ENCODE peak calls at places on chromosome 15, in seven cellular contexts. R is uterus, Q is heart right ventricle, D is HFF-Myc, G is cardiac fibroblast, T is IMR-90, V is H7. C is an unnamed sample.

GRCh38 chr15:66601521-66601920 is 35.7 kb upstream of the LCTL start:
- DNase-seq in R (no peak), Q (no peak), D (no peak), G (no peak), T (no peak), V (no peak), C (no peak)

GRCh38 chr15:85047271-85047948 is 65.8 kb downstream of the PDE8A start:
- DNase-seq in R (peak), Q (no peak), D (peak), G (peak), T (peak), V (no peak), C (no peak)

GRCh38 chr15:55319537-55320325 is 709 bp downstream of the PIGB start:
- DNase-seq in R (no peak), Q (no peak), D (no peak), G (peak), T (peak), V (no peak), C (no peak)

GRCh38 chr15:68894208-68894607 is 36.1 kb upstream of the SPESP1 start:
- DNase-seq in R (no peak), Q (no peak), D (no peak), G (no peak), T (no peak), V (no peak), C (no peak)

GRCh38 chr15:100596792-100597191 is 5.2 kb downstream of the LINS1 start:
- DNase-seq in R (no peak), Q (no peak), D (no peak), G (peak), T (no peak), V (no peak), C (no peak)

GRCh38 chr15:40790723-40791122 is 16.2 kb upstream of the ZFYVE19 start:
- DNase-seq in R (no peak), Q (no peak), D (no peak), G (peak), T (no peak), V (no peak), C (no peak)

GRCh38 chr15:75215107-75216004 is 13.7 kb downstream of the C15orf39 start:
- DNase-seq in R (no peak), Q (no peak), D (no peak), G (no peak), T (no peak), V (no peak), C (no peak)

GRCh38 chr15:97652700-97653167 is 307.8 kb upstream of the ARRDC4 start:
- DNase-seq in R (no peak), Q (peak), D (no peak), G (no peak), T (no peak), V (peak), C (no peak)

GRCh38 chr15:47514251-47514652 is 203.1 kb upstream of the SEMA6D start:
- DNase-seq in R (no peak), Q (no peak), D (no peak), G (peak), T (peak), V (no peak), C (no peak)

GRCh38 chr15:60325905-60326304 is 71.9 kb downstream of the ANXA2 start:
- DNase-seq in R (no peak), Q (no peak), D (no peak), G (no peak), T (no peak), V (no peak), C (no peak)

GRCh38 chr15:89142423-89142822 is 54.2 kb downstream of the ABHD2 start:
- DNase-seq in R (no peak), Q (no peak), D (no peak), G (no peak), T (no peak), V (no peak), C (no peak)

GRCh38 chr15:28021281-28022039 is 77.7 kb downstream of the OCA2 start:
- DNase-seq in R (no peak), Q (no peak), D (peak), G (peak), T (peak), V (peak), C (no peak)

GRCh38 chr15:95025924-95026728 is 794.8 kb downstream of the MCTP2 start:
- DNase-seq in R (peak), Q (peak), D (peak), G (peak), T (peak), V (peak), C (no peak)

GRCh38 chr15:36951747-36952247 is 148.6 kb downstream of the MEIS2 start:
- DNase-seq in R (no peak), Q (no peak), D (peak), G (peak), T (peak), V (no peak), C (no peak)

GRCh38 chr15:87961851-87962816 is 294.4 kb downstream of the NTRK3 start:
- DNase-seq in R (no peak), Q (no peak), D (no peak), G (no peak), T (no peak), V (no peak), C (no peak)

GRCh38 chr15:88077249-88077810 is 179.2 kb downstream of the NTRK3 start:
- DNase-seq in R (no peak), Q (no peak), D (no peak), G (no peak), T (no peak), V (no peak), C (no peak)

GRCh38 chr15:80695099-80695910 is at the start of gene ABHD17C:
- DNase-seq in R (peak), Q (peak), D (no peak), G (peak), T (peak), V (peak), C (no peak)

GRCh38 chr15:90599639-90600038 is 69.9 kb downstream of the CRTC3 start:
- DNase-seq in R (no peak), Q (no peak), D (no peak), G (no peak), T (no peak), V (no peak), C (no peak)

GRCh38 chr15:53116169-53116568 is 326.0 kb upstream of the ONECUT1 start:
- DNase-seq in R (no peak), Q (no peak), D (no peak), G (no peak), T (no peak), V (no peak), C (no peak)

GRCh38 chr15:53115563-53115962 is 325.4 kb upstream of the ONECUT1 start:
- DNase-seq in R (no peak), Q (no peak), D (no peak), G (no peak), T (no peak), V (no peak), C (no peak)

GRCh38 chr15:53114960-53115359 is 324.8 kb upstream of the ONECUT1 start:
- DNase-seq in R (no peak), Q (no peak), D (no peak), G (no peak), T (no peak), V (no peak), C (no peak)

DNA sequence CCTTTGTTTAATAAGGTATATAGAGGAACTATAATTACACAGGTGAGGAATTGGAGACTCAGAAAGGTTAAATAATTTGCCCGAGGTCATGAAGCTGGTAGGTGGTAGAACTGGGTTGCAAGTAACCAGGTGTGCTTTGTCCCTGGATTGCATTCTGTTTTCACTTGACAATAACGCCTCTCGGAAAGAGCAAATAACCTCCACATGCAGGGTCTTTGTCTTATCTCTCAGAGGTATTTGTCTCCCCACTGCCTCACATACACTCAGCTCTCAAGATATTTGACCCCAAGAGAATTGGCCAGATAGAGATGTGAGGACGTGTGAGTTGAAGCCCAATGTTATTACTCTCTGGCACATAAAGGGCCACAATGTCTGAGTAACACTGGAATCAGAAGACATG is 320.9 kb upstream of the ONECUT1 start:
- DNase-seq in R (no peak), Q (no peak), D (no peak), G (no peak), T (no peak), V (peak), C (no peak)
- H3K4me3 ChIP-seq in R (no peak), Q (no peak), D (no peak), G (no peak), T (no peak), V (no peak), C (no peak)

GRCh38 chr15:70474367-70474681 is 289.0 kb downstream of the UACA start:
- DNase-seq in R (peak), Q (no peak), D (no peak), G (no peak), T (no peak), V (no peak), C (no peak)
- H3K4me3 ChIP-seq in R (no peak), Q (peak), D (no peak), G (no peak), T (no peak), V (no peak), C (no peak)

GRCh38 chr15:92391640-92392039 is 2.0 kb upstream of the ST8SIA2 start:
- DNase-seq in R (no peak), Q (no peak), D (no peak), G (peak), T (peak), V (peak), C (peak)

GRCh38 chr15:92393994-92394326 is 279 bp downstream of the ST8SIA2 start:
- DNase-seq in R (no peak), Q (no peak), D (no peak), G (peak), T (no peak), V (peak), C (no peak)

GRCh38 chr15:92393287-92393993 is at the start of gene ST8SIA2:
- DNase-seq in R (no peak), Q (peak), D (no peak), G (no peak), T (no peak), V (peak), C (no peak)

GRCh38 chr15:92392966-92393286 is 755 bp upstream of the ST8SIA2 start:
- DNase-seq in R (no peak), Q (no peak), D (no peak), G (no peak), T (no peak), V (no peak), C (no peak)

DNA sequence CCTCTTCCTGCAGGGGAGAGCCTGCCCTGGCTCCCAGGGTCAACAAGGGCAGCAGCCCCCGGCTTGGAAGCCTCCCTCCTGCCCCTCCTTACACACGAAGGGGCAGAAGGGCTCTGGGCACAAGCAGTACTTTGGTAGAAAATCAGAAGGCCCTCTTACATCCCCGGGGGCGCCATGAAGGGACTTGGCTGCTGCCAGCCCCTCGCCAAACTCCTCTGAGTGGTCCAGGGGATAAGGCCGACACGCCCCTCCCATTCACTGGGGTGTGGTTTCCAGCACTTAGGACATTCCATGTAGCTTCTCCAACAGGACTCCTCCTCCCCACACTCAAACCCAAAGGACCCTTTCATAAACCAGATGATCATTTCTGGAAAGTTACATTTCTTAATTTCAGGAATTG is 1.2 kb upstream of the ST8SIA2 start:
- DNase-seq in R (no peak), Q (no peak), D (no peak), G (no peak), T (no peak), V (peak), C (no peak)
- H3K4me3 ChIP-seq in R (no peak), Q (no peak), D (no peak), G (no peak), T (no peak), V (peak), C (no peak)

GRCh38 chr15:98855067-98855814 is 152.4 kb downstream of the PGPEP1L start:
- DNase-seq in R (no peak), Q (no peak), D (no peak), G (no peak), T (no peak), V (no peak), C (no peak)

GRCh38 chr15:98853593-98854420 is 153.8 kb downstream of the PGPEP1L start:
- DNase-seq in R (peak), Q (no peak), D (no peak), G (peak), T (no peak), V (peak), C (no peak)

GRCh38 chr15:98856540-98856907 is 151.1 kb downstream of the PGPEP1L start:
- DNase-seq in R (no peak), Q (no peak), D (no peak), G (peak), T (peak), V (no peak), C (no peak)

GRCh38 chr15:98854496-98854895 is 153.1 kb downstream of the PGPEP1L start:
- DNase-seq in R (no peak), Q (no peak), D (no peak), G (no peak), T (no peak), V (no peak), C (no peak)

GRCh38 chr15:98855815-98856539 is 151.6 kb downstream of the PGPEP1L start:
- DNase-seq in R (no peak), Q (no peak), D (no peak), G (no peak), T (no peak), V (no peak), C (no peak)
- H3K4me3 ChIP-seq in R (no peak), Q (no peak), D (no peak), G (no peak), T (no peak), V (no peak), C (no peak)

GRCh38 chr15:92159906-92160841 is 233.5 kb upstream of the ST8SIA2 start:
- DNase-seq in R (no peak), Q (no peak), D (no peak), G (no peak), T (no peak), V (peak), C (no peak)

GRCh38 chr15:92162657-92163056 is 231.0 kb upstream of the ST8SIA2 start:
- DNase-seq in R (no peak), Q (no peak), D (no peak), G (no peak), T (no peak), V (no peak), C (no peak)

GRCh38 chr15:92159481-92159880 is 234.2 kb upstream of the ST8SIA2 start:
- DNase-seq in R (no peak), Q (no peak), D (no peak), G (no peak), T (no peak), V (no peak), C (no peak)

GRCh38 chr15:92163641-92164040 is 230.0 kb upstream of the ST8SIA2 start:
- DNase-seq in R (no peak), Q (no peak), D (no peak), G (no peak), T (no peak), V (peak), C (no peak)

GRCh38 chr15:92161039-92161670 is 232.5 kb upstream of the ST8SIA2 start:
- DNase-seq in R (no peak), Q (no peak), D (no peak), G (no peak), T (no peak), V (no peak), C (no peak)
- H3K4me3 ChIP-seq in R (no peak), Q (no peak), D (no peak), G (no peak), T (no peak), V (no peak), C (no peak)

GRCh38 chr15:45375836-45376235 is 2.5 kb downstream of the GATM start:
- DNase-seq in R (no peak), Q (no peak), D (no peak), G (no peak), T (no peak), V (no peak), C (no peak)

GRCh38 chr15:45371546-45371945 is 6.8 kb downstream of the GATM start:
- DNase-seq in R (no peak), Q (no peak), D (no peak), G (no peak), T (no peak), V (no peak), C (no peak)

GRCh38 chr15:45373961-45374360 is 4.4 kb downstream of the GATM start:
- DNase-seq in R (no peak), Q (no peak), D (no peak), G (no peak), T (no peak), V (no peak), C (no peak)

GRCh38 chr15:45376300-45376928 is 1.9 kb downstream of the GATM start:
- DNase-seq in R (no peak), Q (no peak), D (no peak), G (no peak), T (no peak), V (no peak), C (no peak)

DNA sequence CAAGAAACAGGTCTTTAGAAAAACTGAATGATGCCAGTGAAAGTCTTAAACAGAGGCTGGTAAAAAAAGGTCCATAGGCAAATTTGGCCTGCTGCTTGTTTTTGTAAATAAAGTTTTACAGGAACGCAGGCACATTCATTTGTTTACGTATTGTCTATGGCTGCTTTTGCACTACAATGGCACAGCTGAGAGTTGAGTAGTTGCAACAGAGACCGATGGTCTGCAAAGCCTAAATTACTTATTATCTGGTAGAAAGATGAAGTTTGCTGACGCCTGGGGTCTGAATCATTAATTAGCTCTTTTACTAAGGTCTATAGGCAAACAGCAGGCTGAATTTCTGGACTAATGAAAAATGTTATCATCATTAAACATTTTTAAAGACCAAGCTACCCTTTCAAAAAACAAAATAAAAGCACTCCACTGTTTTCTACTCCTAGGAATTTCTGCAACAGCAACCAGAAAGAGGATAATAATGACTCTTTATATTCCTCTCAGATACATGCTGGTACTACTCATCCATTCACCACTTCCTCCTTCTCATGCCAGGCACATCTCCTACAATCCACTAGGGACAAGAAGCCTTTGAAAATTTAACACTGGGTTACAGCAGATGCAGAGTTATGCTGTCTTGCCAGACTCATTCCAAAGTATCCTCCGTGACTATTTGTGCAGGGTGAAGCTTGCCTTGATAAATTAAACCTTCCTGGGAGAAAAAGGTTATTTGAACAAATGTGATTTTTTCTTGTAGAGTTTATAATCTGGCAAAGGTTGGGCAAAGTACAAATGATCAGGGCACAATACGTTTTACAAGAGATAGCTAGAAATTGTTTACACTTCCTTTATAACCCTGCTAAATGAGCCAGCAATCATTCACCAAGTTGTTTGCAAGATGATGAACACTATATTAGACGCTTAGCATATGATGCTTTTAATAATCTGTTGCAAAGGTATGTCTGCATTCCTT is 6.0 kb downstream of the GATM start:
- DNase-seq in R (no peak), Q (no peak), D (no peak), G (no peak), T (no peak), V (peak), C (no peak)
- H3K4me3 ChIP-seq in R (no peak), Q (no peak), D (no peak), G (no peak), T (no peak), V (no peak), C (no peak)

GRCh38 chr15:23564798-23565394 is 578 bp upstream of the MKRN3 start:
- DNase-seq in R (no peak), Q (no peak), D (no peak), G (no peak), T (no peak), V (no peak), C (no peak)
- H3K4me3 ChIP-seq in R (no peak), Q (no peak), D (peak), G (no peak), T (no peak), V (no peak), C (peak)

DNA sequence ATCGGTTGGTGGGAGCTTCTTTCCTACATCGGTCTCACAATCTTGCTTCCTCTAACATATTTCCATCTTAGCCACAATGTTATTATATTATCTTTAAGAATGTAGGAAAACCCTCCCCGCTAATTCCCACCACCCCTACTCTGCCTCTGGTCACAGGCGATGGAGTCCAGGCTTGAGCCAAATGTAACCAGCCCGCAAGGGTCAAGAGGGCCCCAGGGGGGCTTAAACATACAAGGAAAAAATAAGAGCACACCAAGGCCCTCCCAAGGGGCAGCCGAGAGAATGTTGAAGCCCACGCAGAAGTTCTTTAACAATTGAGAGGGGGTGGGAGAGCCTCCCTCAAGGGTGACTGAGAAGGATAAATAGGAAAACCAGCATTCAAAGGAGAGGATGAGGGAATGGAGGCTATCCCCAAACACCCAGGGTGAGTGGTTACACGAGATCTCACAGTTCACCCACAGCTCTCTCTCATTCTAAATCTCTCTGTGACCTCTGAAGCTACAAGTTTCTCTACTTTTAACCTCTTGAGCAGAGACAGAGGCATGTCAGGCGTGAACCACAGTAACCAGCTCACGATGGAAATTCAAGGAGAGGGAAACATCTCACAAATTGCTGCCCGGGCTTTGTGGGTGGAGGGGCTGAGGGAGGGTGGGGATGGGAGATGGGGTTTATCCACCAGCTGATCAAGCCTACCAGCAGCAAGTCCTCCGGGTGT is 31.4 kb upstream of the UACA start:
- DNase-seq in R (no peak), Q (no peak), D (no peak), G (peak), T (peak), V (no peak), C (no peak)
- H3K4me3 ChIP-seq in R (no peak), Q (no peak), D (peak), G (no peak), T (peak), V (no peak), C (no peak)

C was measured in LNCaP clone FGC.